ENCODE peak calls at places on chromosome 21, in ten cellular contexts. P is dorsolateral prefrontal cortex, J is T-helper 9 cell, A is neural crest cell, Y is GM04503, B is RCC 7860, K is T-cell, C is non-pigmented ciliary epithelial cell, I is SW480, L is MV-4-11. T is an unnamed sample.

GRCh38 chr21:34123609-34124008 is 50.2 kb downstream of the MRPS6 start:
- DNase-seq in I (no peak), P (no peak), L (no peak), C (no peak), J (no peak), B (no peak), A (no peak), Y (no peak), K (no peak), T (no peak)

GRCh38 chr21:35238119-35238518 is 189.0 kb upstream of the RUNX1 start:
- DNase-seq in B (no peak), Y (no peak), L (no peak), C (no peak), J (no peak), I (no peak), A (no peak), K (no peak), P (no peak), T (no peak)

GRCh38 chr21:44759628-44760285 is 41.9 kb downstream of the UBE2G2 start:
- DNase-seq in A (no peak), I (no peak), J (no peak), P (no peak), L (no peak), C (no peak), Y (no peak), K (no peak), B (no peak), T (no peak)

GRCh38 chr21:15281714-15282113 is 216.9 kb upstream of the NRIP1 start:
- DNase-seq in P (no peak), C (no peak), L (no peak), K (no peak), A (no peak), J (no peak), Y (no peak), B (no peak), I (no peak), T (no peak)

GRCh38 chr21:44035244-44035643 is 23.1 kb downstream of the TRAPPC10 start:
- DNase-seq in L (no peak), K (no peak), I (no peak), C (no peak), A (no peak), Y (no peak), B (no peak), P (no peak), J (no peak), T (no peak)

GRCh38 chr21:33721081-33721480 is 78.8 kb downstream of the ITSN1 start:
- DNase-seq in C (no peak), A (no peak), K (no peak), J (no peak), I (no peak), B (no peak), L (no peak), P (no peak), Y (no peak), T (no peak)

GRCh38 chr21:29074783-29075182 is 1.3 kb upstream of the CCT8 start:
- DNase-seq in K (no peak), Y (no peak), L (no peak), B (no peak), A (no peak), P (no peak), I (no peak), J (no peak), C (no peak), T (no peak)

GRCh38 chr21:44267655-44268142 is 6.0 kb upstream of the DNMT3L start:
- DNase-seq in C (no peak), P (no peak), I (no peak), K (no peak), L (no peak), Y (no peak), B (no peak), J (no peak), A (no peak), T (peak)

GRCh38 chr21:16262109-16262508 is 532.3 kb downstream of the USP25 start:
- DNase-seq in K (no peak), I (no peak), L (no peak), A (no peak), J (no peak), Y (no peak), P (no peak), C (no peak), B (no peak), T (no peak)

GRCh38 chr21:38434913-38435533 is 63.3 kb downstream of the ERG start:
- DNase-seq in I (no peak), P (no peak), J (no peak), A (no peak), B (peak), L (no peak), Y (no peak), K (no peak), C (no peak), T (no peak)

GRCh38 chr21:42373181-42373907 is 7.0 kb upstream of the TFF1 start:
- DNase-seq in A (no peak), L (no peak), P (no peak), Y (no peak), I (no peak), B (no peak), C (no peak), K (no peak), J (no peak), T (peak)

GRCh38 chr21:14271053-14271452 is 55.1 kb downstream of the RBM11 start:
- DNase-seq in L (no peak), C (no peak), B (no peak), J (no peak), Y (no peak), I (no peak), A (no peak), P (no peak), K (no peak), T (no peak)

GRCh38 chr21:40717008-40717407 is 129.9 kb downstream of the DSCAM start:
- DNase-seq in I (no peak), J (no peak), K (no peak), Y (no peak), P (no peak), C (no peak), B (no peak), L (no peak), A (no peak), T (no peak)

GRCh38 chr21:31403596-31404333 is 59.7 kb upstream of the TIAM1 start:
- DNase-seq in P (no peak), C (no peak), L (no peak), A (no peak), I (no peak), J (no peak), B (no peak), K (no peak), Y (no peak), T (no peak)

GRCh38 chr21:44405948-44406872 is 49.1 kb upstream of the LRRC3 start:
- DNase-seq in P (peak), Y (peak), C (no peak), L (no peak), B (peak), A (no peak), K (no peak), I (no peak), J (no peak), T (no peak)

GRCh38 chr21:36647279-36648093 is 51.4 kb upstream of the SIM2 start:
- DNase-seq in P (no peak), L (no peak), C (peak), J (no peak), Y (no peak), A (no peak), I (peak), K (no peak), B (peak), T (no peak)

GRCh38 chr21:35395728-35396127 is 346.6 kb upstream of the RUNX1 start:
- DNase-seq in K (no peak), Y (no peak), I (peak), P (no peak), A (no peak), C (peak), L (peak), J (no peak), B (peak), T (no peak)

GRCh38 chr21:28142692-28143091 is 850.0 kb downstream of the LTN1 start:
- DNase-seq in K (no peak), B (peak), A (no peak), P (no peak), J (no peak), C (peak), I (no peak), Y (peak), L (peak), T (no peak)

GRCh38 chr21:44298301-44298700 is 1.6 kb upstream of the PFKL start:
- DNase-seq in J (no peak), P (no peak), B (no peak), Y (no peak), L (peak), K (no peak), A (no peak), C (no peak), I (no peak), T (no peak)

GRCh38 chr21:39670741-39671140 is 58.0 kb downstream of the B3GALT5 start:
- DNase-seq in I (no peak), Y (no peak), P (no peak), K (no peak), L (no peak), B (no peak), A (no peak), J (no peak), C (no peak), T (no peak)

GRCh38 chr21:42835211-42835610 is 44.1 kb downstream of the WDR4 start:
- DNase-seq in J (no peak), A (no peak), B (no peak), L (no peak), P (peak), C (no peak), K (no peak), Y (no peak), I (no peak), T (peak)

T was measured in Peyer's patch.